ENCODE peak calls at places on chromosomes 2 and 18, in five cellular contexts. L is breast epithelium, H is cardiac muscle cell, K is uterus, G is substantia nigra. Q is an unnamed sample.

GRCh38 chr18:58183226-58183625 is 139.2 kb downstream of the NEDD4L start:
- DNase-seq in L (peak), H (no peak), K (no peak), G (no peak), Q (no peak)

GRCh38 chr2:44364604-44365003 is 2.9 kb downstream of the CAMKMT start:
- DNase-seq in L (no peak), H (no peak), K (no peak), G (no peak), Q (no peak)

GRCh38 chr2:128323501-128323931 is 4.8 kb upstream of the HS6ST1 start:
- DNase-seq in L (no peak), H (no peak), K (no peak), G (no peak), Q (no peak)

GRCh38 chr2:127179756-127180155 is 40.3 kb downstream of the CYP27C1 start:
- DNase-seq in L (no peak), H (no peak), K (no peak), G (no peak), Q (no peak)

GRCh38 chr2:79716266-79716665 is 203.4 kb downstream of the CTNNA2 start:
- DNase-seq in L (no peak), H (no peak), K (no peak), G (no peak), Q (no peak)

GRCh38 chr2:45626387-45627010 is 15.4 kb upstream of the SRBD1 start:
- DNase-seq in L (no peak), H (no peak), K (no peak), G (no peak), Q (no peak)

GRCh38 chr2:64768426-64769033 is 114.8 kb upstream of the SERTAD2 start:
- DNase-seq in L (no peak), H (no peak), K (no peak), G (no peak), Q (no peak)

GRCh38 chr2:43171789-43172188 is 54.6 kb downstream of the ZFP36L2 start:
- DNase-seq in L (no peak), H (peak), K (peak), G (no peak), Q (no peak)

DNA sequence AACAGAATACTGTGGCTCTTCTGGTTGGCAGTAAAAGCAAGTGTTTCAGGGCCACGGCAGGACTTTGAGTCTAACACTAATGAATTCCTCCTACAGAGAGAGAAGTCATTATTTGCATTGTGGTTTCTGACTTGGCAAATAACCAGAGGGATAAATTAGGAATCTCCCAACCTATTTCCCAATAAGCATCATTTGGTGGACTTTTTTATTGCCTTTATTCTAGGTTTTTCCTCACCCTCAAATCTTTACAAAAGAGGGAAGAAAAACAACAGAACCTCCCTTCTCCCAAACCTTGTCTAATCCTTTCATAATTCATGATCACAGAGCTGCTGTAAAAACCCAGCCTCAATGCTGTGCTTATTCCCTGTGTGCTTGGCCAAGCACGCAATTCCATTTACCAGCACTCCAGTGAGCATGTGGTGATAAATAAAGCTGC is 179.7 kb downstream of the AGPS start:
- DNase-seq in L (no peak), H (no peak), K (no peak), G (no peak), Q (no peak)
- H3K27ac ChIP-seq in L (no peak), H (no peak), K (peak), G (no peak), Q (no peak)

DNA sequence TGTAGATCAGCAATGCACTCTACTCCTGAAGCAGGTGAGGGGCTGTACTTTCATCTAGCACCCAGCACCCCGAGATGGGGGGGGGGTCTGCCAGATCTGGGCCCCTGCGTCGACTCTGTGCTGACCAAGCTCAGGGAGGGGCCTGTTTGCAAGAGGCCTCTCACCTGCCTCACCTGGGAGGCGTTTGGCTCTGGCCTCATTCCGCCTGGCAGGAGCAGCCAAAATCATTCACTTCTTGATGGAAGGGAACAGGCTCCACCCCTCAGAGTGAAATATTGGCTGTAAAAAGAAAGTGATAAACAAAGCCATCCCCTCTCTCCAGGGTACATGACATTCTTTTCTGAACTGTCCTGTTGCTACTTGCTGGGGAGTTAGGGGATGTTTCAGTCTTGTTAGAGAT is 10.7 kb upstream of the IL1R2 start:
- DNase-seq in L (no peak), H (no peak), K (no peak), G (no peak), Q (no peak)
- H3K27ac ChIP-seq in L (no peak), H (no peak), K (no peak), G (no peak), Q (no peak)

GRCh38 chr2:134413430-134413829 is 159.6 kb downstream of the MGAT5 start:
- DNase-seq in L (no peak), H (no peak), K (no peak), G (no peak), Q (no peak)
- H3K27ac ChIP-seq in L (peak), H (no peak), K (no peak), G (peak), Q (no peak)

DNA sequence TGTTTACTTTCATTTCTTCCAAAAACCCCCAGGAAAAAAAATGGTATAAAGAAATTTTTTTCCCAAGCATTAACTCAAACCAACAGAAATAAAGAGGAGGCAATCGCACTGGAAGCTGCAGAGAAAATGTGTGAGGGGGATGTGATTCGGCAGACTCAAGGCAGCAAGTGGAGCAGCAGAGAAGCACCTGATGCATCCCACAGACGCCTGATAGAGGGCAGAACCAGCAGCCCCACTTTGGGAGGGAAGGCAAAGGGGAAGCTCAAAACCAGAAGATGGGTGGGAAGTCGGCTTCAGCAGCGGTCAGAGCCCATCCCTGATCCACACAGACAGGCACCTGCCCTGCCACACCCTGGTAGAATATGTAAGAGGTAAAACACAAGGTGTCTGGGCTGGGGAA is 12.6 kb downstream of the FTCDNL1 start:
- DNase-seq in L (no peak), H (no peak), K (no peak), G (no peak), Q (no peak)
- H3K27ac ChIP-seq in L (no peak), H (no peak), K (no peak), G (no peak), Q (no peak)

GRCh38 chr2:226581661-226582060 is 218.0 kb downstream of the IRS1 start:
- DNase-seq in L (no peak), H (no peak), K (no peak), G (no peak), Q (no peak)
- H3K27ac ChIP-seq in L (no peak), H (no peak), K (no peak), G (no peak), Q (no peak)

GRCh38 chr2:241498115-241499070 is 10.0 kb downstream of the STK25 start:
- DNase-seq in L (no peak), H (no peak), K (no peak), G (no peak), Q (no peak)
- H3K27ac ChIP-seq in L (no peak), H (no peak), K (no peak), G (no peak), Q (no peak)

DNA sequence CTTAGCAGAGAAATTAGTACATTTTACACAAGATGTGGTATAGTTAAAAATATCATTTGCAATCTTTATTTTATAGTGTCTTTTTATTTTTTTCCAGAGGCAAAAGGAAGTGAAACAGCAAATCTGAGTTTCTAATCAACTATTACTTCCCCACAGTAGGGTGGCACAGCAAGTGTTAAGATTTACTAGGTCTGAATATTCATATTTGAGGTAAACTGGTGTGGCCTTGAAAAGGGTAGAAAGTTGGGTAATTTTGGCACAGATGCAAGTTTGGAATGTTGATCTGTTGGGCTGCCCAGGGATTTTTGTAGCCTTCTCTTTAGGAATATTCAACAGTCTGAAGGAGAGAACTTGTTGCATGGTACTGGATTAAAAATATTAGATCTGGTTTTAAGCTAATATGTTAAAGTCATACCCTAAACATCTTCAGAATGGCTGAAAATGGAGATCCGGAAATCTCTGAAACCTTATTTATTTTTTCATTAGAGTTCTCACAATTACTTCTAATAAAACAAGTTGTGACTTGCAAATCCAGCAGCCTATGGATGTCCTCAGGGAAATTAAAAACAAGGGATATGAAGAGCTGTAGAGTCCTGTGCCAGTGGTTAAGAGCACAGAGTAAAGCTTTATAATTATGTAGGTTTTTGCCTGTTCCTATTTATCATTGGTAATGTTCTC is 10.8 kb downstream of the TANK start:
- DNase-seq in L (no peak), H (no peak), K (no peak), G (no peak), Q (no peak)
- H3K27ac ChIP-seq in L (no peak), H (no peak), K (no peak), G (no peak), Q (no peak)

GRCh38 chr2:7899923-7900322 is 781.9 kb upstream of the ID2 start:
- DNase-seq in L (no peak), H (no peak), K (no peak), G (no peak), Q (no peak)

GRCh38 chr2:7895356-7895755 is 786.5 kb upstream of the ID2 start:
- DNase-seq in L (no peak), H (no peak), K (no peak), G (no peak), Q (no peak)

GRCh38 chr2:7902251-7902765 is 779.5 kb upstream of the ID2 start:
- DNase-seq in L (no peak), H (no peak), K (no peak), G (no peak), Q (no peak)

GRCh38 chr2:7900593-7900992 is 781.3 kb upstream of the ID2 start:
- DNase-seq in L (no peak), H (no peak), K (no peak), G (no peak), Q (no peak)

GRCh38 chr2:7899241-7899640 is 782.6 kb upstream of the ID2 start:
- DNase-seq in L (no peak), H (no peak), K (no peak), G (no peak), Q (no peak)
- H3K27ac ChIP-seq in L (no peak), H (no peak), K (no peak), G (no peak), Q (no peak)

Q was measured in naive thymus-derived CD4-positive, alpha-beta T cell.